ENCODE peak calls at places on chromosomes 6 and 20, in seven cellular contexts. One of them, this sample, is unnamed.

GRCh38 chr6:21836292-21836691 is 242.7 kb downstream of the SOX4 start:
- DNase-seq in pancreas: no peak
- DNase-seq in brain microvascular endothelial cell: no peak
- DNase-seq in IMR-90: no peak
- DNase-seq in heart right ventricle: no peak
- DNase-seq in transverse colon: no peak
- DNase-seq in fibroblast of lung: no peak
- DNase-seq in this sample: no peak

GRCh38 chr6:12875061-12875460 is 158.5 kb downstream of the PHACTR1 start:
- DNase-seq in pancreas: no peak
- DNase-seq in brain microvascular endothelial cell: no peak
- DNase-seq in IMR-90: no peak
- DNase-seq in heart right ventricle: no peak
- DNase-seq in transverse colon: no peak
- DNase-seq in fibroblast of lung: no peak
- DNase-seq in this sample: no peak

GRCh38 chr6:112785408-112785807 is 438.3 kb downstream of the RFPL4B start:
- DNase-seq in pancreas: no peak
- DNase-seq in brain microvascular endothelial cell: no peak
- DNase-seq in IMR-90: no peak
- DNase-seq in heart right ventricle: no peak
- DNase-seq in transverse colon: no peak
- DNase-seq in fibroblast of lung: no peak
- DNase-seq in this sample: no peak

GRCh38 chr20:17635846-17636245 is 46.2 kb downstream of the RRBP1 start:
- DNase-seq in pancreas: no peak
- DNase-seq in brain microvascular endothelial cell: no peak
- DNase-seq in IMR-90: peak; percentile 25
- DNase-seq in heart right ventricle: no peak
- DNase-seq in transverse colon: no peak
- DNase-seq in fibroblast of lung: peak; percentile 49
- DNase-seq in this sample: no peak

GRCh38 chr6:161151660-161152526 is 122.0 kb downstream of the AGPAT4 start:
- DNase-seq in pancreas: no peak
- DNase-seq in brain microvascular endothelial cell: no peak
- DNase-seq in IMR-90: no peak
- DNase-seq in heart right ventricle: no peak
- DNase-seq in transverse colon: no peak
- DNase-seq in fibroblast of lung: no peak
- DNase-seq in this sample: no peak

GRCh38 chr6:29750709-29751108 is 27.5 kb downstream of the HLA-F start:
- DNase-seq in pancreas: no peak
- DNase-seq in brain microvascular endothelial cell: no peak
- DNase-seq in IMR-90: no peak
- DNase-seq in heart right ventricle: no peak
- DNase-seq in transverse colon: no peak
- DNase-seq in fibroblast of lung: no peak
- DNase-seq in this sample: no peak

GRCh38 chr6:38080349-38080748 is 260.8 kb downstream of the ZFAND3 start:
- DNase-seq in pancreas: no peak
- DNase-seq in brain microvascular endothelial cell: no peak
- DNase-seq in IMR-90: peak; percentile 63
- DNase-seq in heart right ventricle: no peak
- DNase-seq in transverse colon: no peak
- DNase-seq in fibroblast of lung: peak; percentile 65
- DNase-seq in this sample: no peak

GRCh38 chr6:134065706-134066105 is 13.3 kb upstream of the SLC2A12 start:
- DNase-seq in pancreas: no peak
- DNase-seq in brain microvascular endothelial cell: no peak
- DNase-seq in IMR-90: peak; percentile 32
- DNase-seq in heart right ventricle: no peak
- DNase-seq in transverse colon: no peak
- DNase-seq in fibroblast of lung: peak; percentile 41
- DNase-seq in this sample: no peak

GRCh38 chr6:65771946-65772345 is 64.9 kb upstream of the EYS start:
- DNase-seq in pancreas: no peak
- DNase-seq in brain microvascular endothelial cell: no peak
- DNase-seq in IMR-90: no peak
- DNase-seq in heart right ventricle: no peak
- DNase-seq in transverse colon: no peak
- DNase-seq in fibroblast of lung: no peak
- DNase-seq in this sample: no peak

GRCh38 chr6:153084393-153084792 is 46.7 kb downstream of the RGS17 start:
- DNase-seq in pancreas: no peak
- DNase-seq in brain microvascular endothelial cell: no peak
- DNase-seq in IMR-90: peak; percentile 69
- DNase-seq in heart right ventricle: no peak
- DNase-seq in transverse colon: no peak
- DNase-seq in fibroblast of lung: peak; percentile 85
- DNase-seq in this sample: no peak

GRCh38 chr6:124226396-124226795 is 422.7 kb downstream of the NKAIN2 start:
- DNase-seq in pancreas: no peak
- DNase-seq in brain microvascular endothelial cell: peak; percentile 14
- DNase-seq in IMR-90: no peak
- DNase-seq in heart right ventricle: no peak
- DNase-seq in transverse colon: no peak
- DNase-seq in fibroblast of lung: peak; percentile 57
- DNase-seq in this sample: no peak

GRCh38 chr6:165404703-165405102 is 95.3 kb upstream of the C6orf118 start:
- DNase-seq in pancreas: no peak
- DNase-seq in brain microvascular endothelial cell: no peak
- DNase-seq in IMR-90: peak; percentile 5
- DNase-seq in heart right ventricle: no peak
- DNase-seq in transverse colon: no peak
- DNase-seq in fibroblast of lung: no peak
- DNase-seq in this sample: no peak

GRCh38 chr6:139981066-139981624 is 606.7 kb upstream of the CITED2 start:
- DNase-seq in pancreas: no peak
- DNase-seq in brain microvascular endothelial cell: no peak
- DNase-seq in IMR-90: no peak
- DNase-seq in heart right ventricle: no peak
- DNase-seq in transverse colon: no peak
- DNase-seq in fibroblast of lung: no peak
- DNase-seq in this sample: no peak

GRCh38 chr20:52160805-52161204 is 30.8 kb downstream of the ZFP64 start:
- DNase-seq in pancreas: no peak
- DNase-seq in brain microvascular endothelial cell: no peak
- DNase-seq in IMR-90: no peak
- DNase-seq in heart right ventricle: no peak
- DNase-seq in transverse colon: no peak
- DNase-seq in fibroblast of lung: no peak
- DNase-seq in this sample: no peak

GRCh38 chr6:31114540-31114876 is at the start of gene PSORS1C1:
- DNase-seq in pancreas: peak; percentile 21
- DNase-seq in brain microvascular endothelial cell: peak; percentile 92
- DNase-seq in IMR-90: peak; percentile 95
- DNase-seq in heart right ventricle: peak; percentile 76
- DNase-seq in transverse colon: peak; percentile 88
- DNase-seq in fibroblast of lung: peak; percentile 93
- DNase-seq in this sample: peak; percentile 31

GRCh38 chr20:9214676-9215075 is 145.8 kb downstream of the PLCB4 start:
- DNase-seq in pancreas: no peak
- DNase-seq in brain microvascular endothelial cell: no peak
- DNase-seq in IMR-90: peak; percentile 95
- DNase-seq in heart right ventricle: no peak
- DNase-seq in transverse colon: no peak
- DNase-seq in fibroblast of lung: peak; percentile 99
- DNase-seq in this sample: no peak

GRCh38 chr6:56986611-56987010 is 31.7 kb downstream of the BEND6 start:
- DNase-seq in pancreas: no peak
- DNase-seq in brain microvascular endothelial cell: no peak
- DNase-seq in IMR-90: no peak
- DNase-seq in heart right ventricle: no peak
- DNase-seq in transverse colon: no peak
- DNase-seq in fibroblast of lung: no peak
- DNase-seq in this sample: no peak

GRCh38 chr6:30964075-30964474 is 19.4 kb upstream of the MUC21 start:
- DNase-seq in pancreas: no peak
- DNase-seq in brain microvascular endothelial cell: no peak
- DNase-seq in IMR-90: no peak
- DNase-seq in heart right ventricle: no peak
- DNase-seq in transverse colon: no peak
- DNase-seq in fibroblast of lung: no peak
- DNase-seq in this sample: no peak

GRCh38 chr6:134714679-134715078 is 235.2 kb downstream of the ALDH8A1 start:
- DNase-seq in pancreas: no peak
- DNase-seq in brain microvascular endothelial cell: no peak
- DNase-seq in IMR-90: peak; percentile 35
- DNase-seq in heart right ventricle: peak; percentile 33
- DNase-seq in transverse colon: no peak
- DNase-seq in fibroblast of lung: peak; percentile 84
- DNase-seq in this sample: no peak

GRCh38 chr6:82179415-82179814 is 68.1 kb downstream of the IBTK start:
- DNase-seq in pancreas: no peak
- DNase-seq in brain microvascular endothelial cell: no peak
- DNase-seq in IMR-90: peak; percentile 3
- DNase-seq in heart right ventricle: no peak
- DNase-seq in transverse colon: no peak
- DNase-seq in fibroblast of lung: peak; percentile 17
- DNase-seq in this sample: no peak

GRCh38 chr6:82182756-82183155 is 64.8 kb downstream of the IBTK start:
- DNase-seq in pancreas: no peak
- DNase-seq in brain microvascular endothelial cell: peak; percentile 80
- DNase-seq in IMR-90: peak; percentile 70
- DNase-seq in heart right ventricle: no peak
- DNase-seq in transverse colon: no peak
- DNase-seq in fibroblast of lung: peak; percentile 14
- DNase-seq in this sample: no peak

GRCh38 chr6:82176616-82177015 is 70.9 kb downstream of the IBTK start:
- DNase-seq in pancreas: no peak
- DNase-seq in brain microvascular endothelial cell: no peak
- DNase-seq in IMR-90: no peak
- DNase-seq in heart right ventricle: no peak
- DNase-seq in transverse colon: no peak
- DNase-seq in fibroblast of lung: no peak
- DNase-seq in this sample: no peak

GRCh38 chr6:82178084-82178758 is 69.3 kb downstream of the IBTK start:
- DNase-seq in pancreas: no peak
- DNase-seq in brain microvascular endothelial cell: no peak
- DNase-seq in IMR-90: peak; percentile 55
- DNase-seq in heart right ventricle: no peak
- DNase-seq in transverse colon: no peak
- DNase-seq in fibroblast of lung: peak; percentile 65
- DNase-seq in this sample: no peak

GRCh38 chr6:82178759-82179112 is 68.8 kb downstream of the IBTK start:
- DNase-seq in pancreas: no peak
- DNase-seq in brain microvascular endothelial cell: no peak
- DNase-seq in IMR-90: peak; percentile 25
- DNase-seq in heart right ventricle: no peak
- DNase-seq in transverse colon: no peak
- DNase-seq in fibroblast of lung: peak; percentile 19
- DNase-seq in this sample: no peak
- H3K27ac ChIP-seq in pancreas: no peak overlapping the region
- H3K27ac ChIP-seq in brain microvascular endothelial cell: no peak overlapping the region
- H3K27ac ChIP-seq in IMR-90: no peak overlapping the region
- H3K27ac ChIP-seq in heart right ventricle: no peak overlapping the region
- H3K27ac ChIP-seq in transverse colon: no peak overlapping the region
- H3K27ac ChIP-seq in fibroblast of lung: no peak overlapping the region
- H3K27ac ChIP-seq in this sample: no peak overlapping the region

GRCh38 chr6:111663232-111663631 is 57.6 kb upstream of the TRAF3IP2 start:
- DNase-seq in pancreas: no peak
- DNase-seq in brain microvascular endothelial cell: no peak
- DNase-seq in IMR-90: no peak
- DNase-seq in heart right ventricle: peak; percentile 33
- DNase-seq in transverse colon: peak; percentile 16
- DNase-seq in fibroblast of lung: peak; percentile 8
- DNase-seq in this sample: no peak
- H3K27ac ChIP-seq in pancreas: no peak overlapping the region
- H3K27ac ChIP-seq in brain microvascular endothelial cell: no peak overlapping the region
- H3K27ac ChIP-seq in IMR-90: no peak overlapping the region
- H3K27ac ChIP-seq in heart right ventricle: peak overlapping the region; percentile 70
- H3K27ac ChIP-seq in transverse colon: peak overlapping the region; percentile 80
- H3K27ac ChIP-seq in fibroblast of lung: no peak overlapping the region
- H3K27ac ChIP-seq in this sample: peak overlapping the region; percentile 39

DNA sequence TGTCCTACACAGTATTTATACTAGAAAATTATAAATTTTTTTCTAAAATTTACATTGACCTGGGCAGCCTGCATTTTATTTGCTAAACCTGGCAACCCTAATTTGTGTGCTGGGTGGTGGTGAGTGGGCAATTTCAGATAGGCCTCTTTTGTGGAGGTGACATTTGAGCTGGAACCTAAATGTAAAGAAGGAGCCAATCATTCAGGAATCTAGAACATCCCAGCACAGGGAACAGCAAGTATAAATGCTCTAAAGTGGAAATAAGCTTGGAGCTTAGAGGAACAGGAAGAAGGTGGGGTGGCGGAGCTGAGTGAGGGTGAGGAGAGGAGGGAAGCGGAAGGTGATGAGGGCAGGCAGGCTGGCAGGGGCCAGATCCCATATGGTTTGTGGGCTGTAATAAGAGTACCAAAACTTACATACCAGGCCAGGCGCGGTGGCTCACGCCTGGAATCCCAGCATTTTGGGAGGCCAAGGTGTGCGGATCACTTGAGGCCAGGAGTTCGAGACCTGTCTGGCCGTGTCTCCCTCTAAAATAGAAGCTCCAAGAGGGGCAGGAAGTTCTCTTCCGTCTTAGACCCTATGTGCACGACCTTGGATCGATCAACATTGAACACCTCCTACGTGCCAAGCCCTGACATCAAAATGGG is 549 bp upstream of the CSE1L start:
- DNase-seq in pancreas: peak; percentile 37
- DNase-seq in brain microvascular endothelial cell: no peak
- DNase-seq in IMR-90: peak; percentile 6
- DNase-seq in heart right ventricle: peak; percentile 35
- DNase-seq in transverse colon: peak; percentile 33
- DNase-seq in fibroblast of lung: peak; percentile 3
- DNase-seq in this sample: no peak
- H3K27ac ChIP-seq in pancreas: peak overlapping the region; percentile 81
- H3K27ac ChIP-seq in brain microvascular endothelial cell: peak overlapping the region; percentile 75
- H3K27ac ChIP-seq in IMR-90: peak overlapping the region; percentile 55
- H3K27ac ChIP-seq in heart right ventricle: peak overlapping the region; percentile 90
- H3K27ac ChIP-seq in transverse colon: peak overlapping the region; percentile 94
- H3K27ac ChIP-seq in fibroblast of lung: peak overlapping the region; percentile 92
- H3K27ac ChIP-seq in this sample: peak overlapping the region; percentile 90

GRCh38 chr20:3768342-3769130 is 983 bp upstream of the ADISSP start:
- DNase-seq in pancreas: peak; percentile 55
- DNase-seq in brain microvascular endothelial cell: peak; percentile 74
- DNase-seq in IMR-90: peak; percentile 81
- DNase-seq in heart right ventricle: peak; percentile 72
- DNase-seq in transverse colon: peak; percentile 77
- DNase-seq in fibroblast of lung: peak; percentile 83
- DNase-seq in this sample: peak; percentile 80
- H3K27ac ChIP-seq in pancreas: peak overlapping the region; percentile 78
- H3K27ac ChIP-seq in brain microvascular endothelial cell: peak overlapping the region; percentile 67
- H3K27ac ChIP-seq in IMR-90: peak overlapping the region; percentile 89
- H3K27ac ChIP-seq in heart right ventricle: peak overlapping the region; percentile 91
- H3K27ac ChIP-seq in transverse colon: peak overlapping the region; percentile 94
- H3K27ac ChIP-seq in fibroblast of lung: peak overlapping the region; percentile 98
- H3K27ac ChIP-seq in this sample: peak overlapping the region; percentile 94